ENCODE peak calls at places on chromosomes 5 and 9, in nine cellular contexts. N is breast epithelium, G is sigmoid colon, A is SK-N-SH, H is A673, T is HCT116, V is kidney epithelial cell, O is GM23338, B is lung. R is an unnamed sample.

GRCh38 chr5:149060325-149060724 is 2.5 kb downstream of the SH3TC2 start:
- DNase-seq in N (no peak), G (no peak), A (peak), H (peak), T (no peak), V (no peak), O (no peak), B (no peak), R (no peak)

GRCh38 chr9:5557606-5558587 is 47.6 kb downstream of the PDCD1LG2 start:
- DNase-seq in N (no peak), G (no peak), A (no peak), H (peak), T (no peak), V (no peak), O (no peak), B (peak), R (no peak)

GRCh38 chr5:158456756-158457155 is 597.8 kb upstream of the CLINT1 start:
- DNase-seq in N (no peak), G (no peak), A (peak), H (no peak), T (no peak), V (peak), O (no peak), B (no peak), R (no peak)

GRCh38 chr9:108552459-108553040 is 303.2 kb downstream of the ACTL7B start:
- DNase-seq in N (peak), G (no peak), A (no peak), H (no peak), T (peak), V (no peak), O (no peak), B (peak), R (no peak)

GRCh38 chr5:130111723-130112122 is 207.5 kb downstream of the CHSY3 start:
- DNase-seq in N (no peak), G (no peak), A (no peak), H (no peak), T (no peak), V (no peak), O (no peak), B (no peak), R (no peak)

GRCh38 chr5:126868961-126869451 is 92.1 kb downstream of the LMNB1 start:
- DNase-seq in N (no peak), G (no peak), A (peak), H (peak), T (no peak), V (no peak), O (peak), B (no peak), R (peak)

GRCh38 chr9:83620841-83621636 is 1.9 kb upstream of the IDNK start:
- DNase-seq in N (no peak), G (no peak), A (peak), H (peak), T (peak), V (peak), O (peak), B (no peak), R (peak)

GRCh38 chr9:2354216-2354615 is 267.4 kb upstream of the VLDLR start:
- DNase-seq in N (no peak), G (no peak), A (no peak), H (no peak), T (no peak), V (no peak), O (no peak), B (no peak), R (no peak)

GRCh38 chr9:96149881-96150280 is 152.1 kb downstream of the HSD17B3 start:
- DNase-seq in N (no peak), G (no peak), A (no peak), H (no peak), T (no peak), V (no peak), O (no peak), B (no peak), R (no peak)

GRCh38 chr5:126360467-126360866 is 62.7 kb upstream of the GRAMD2B start:
- DNase-seq in N (no peak), G (no peak), A (no peak), H (no peak), T (no peak), V (no peak), O (no peak), B (no peak), R (no peak)

GRCh38 chr9:4305586-4305985 is 5.7 kb upstream of the GLIS3 start:
- DNase-seq in N (no peak), G (no peak), A (no peak), H (no peak), T (no peak), V (no peak), O (no peak), B (no peak), R (no peak)

GRCh38 chr5:115381911-115382662 is 85.6 kb upstream of the CCDC112 start:
- DNase-seq in N (no peak), G (no peak), A (no peak), H (no peak), T (no peak), V (no peak), O (no peak), B (no peak), R (no peak)

DNA sequence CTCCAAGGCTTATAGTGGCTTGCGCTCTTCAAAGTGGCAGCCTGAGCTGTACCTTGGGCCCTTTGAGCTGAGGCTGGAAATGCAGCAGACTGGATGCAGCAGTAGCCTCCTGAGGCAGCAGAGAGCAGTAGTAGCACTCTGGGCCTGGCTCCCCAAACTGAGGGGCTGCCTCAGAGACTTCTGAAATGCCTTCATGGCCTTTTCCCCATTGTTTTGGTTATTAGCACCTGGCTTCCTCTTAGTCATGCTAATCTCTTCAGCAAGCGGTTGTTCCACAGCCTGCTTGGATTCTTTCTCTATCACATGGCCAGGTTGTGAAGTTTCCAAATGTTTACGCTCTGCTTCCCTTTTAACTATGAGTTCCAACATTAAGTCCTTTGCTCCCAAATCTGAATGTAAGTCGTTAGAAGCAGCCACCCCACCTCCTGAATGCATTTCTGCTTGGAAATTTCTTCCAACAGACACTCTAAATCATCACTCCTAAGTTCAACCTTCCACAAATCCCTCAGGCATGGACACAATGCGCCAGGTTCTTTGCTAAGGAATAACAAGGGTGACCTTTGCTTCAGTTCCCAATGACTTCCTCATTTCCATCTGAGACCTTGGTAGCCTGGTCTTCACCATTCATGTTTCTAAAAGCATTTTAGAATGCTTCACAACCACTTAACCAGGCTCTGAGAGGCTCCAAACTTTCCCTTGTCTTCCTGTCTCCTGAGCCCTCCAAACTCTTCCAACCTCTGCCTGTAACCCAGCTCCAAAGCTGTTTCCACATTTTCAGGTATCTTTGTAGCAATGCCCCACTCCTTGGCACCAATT is 145.8 kb downstream of the ZDHHC21 start:
- DNase-seq in N (no peak), G (no peak), A (no peak), H (no peak), T (no peak), V (no peak), O (peak), B (no peak), R (no peak)
- TF ChIP-seq CTCF in N (no peak), G (no peak), A (no peak), H (no peak), T (no peak), V (no peak), O (peak), B (no peak), R (no peak)

GRCh38 chr5:76419597-76419996 is 16.5 kb downstream of the IQGAP2 start:
- DNase-seq in N (no peak), G (no peak), A (no peak), H (no peak), T (no peak), V (no peak), O (no peak), B (no peak), R (no peak)

GRCh38 chr5:76414788-76415187 is 11.7 kb downstream of the IQGAP2 start:
- DNase-seq in N (no peak), G (no peak), A (no peak), H (no peak), T (no peak), V (no peak), O (no peak), B (no peak), R (no peak)

GRCh38 chr5:76413746-76414145 is 10.7 kb downstream of the IQGAP2 start:
- DNase-seq in N (no peak), G (no peak), A (no peak), H (no peak), T (no peak), V (no peak), O (no peak), B (no peak), R (no peak)

GRCh38 chr5:76412511-76412910 is 9.4 kb downstream of the IQGAP2 start:
- DNase-seq in N (no peak), G (no peak), A (no peak), H (no peak), T (no peak), V (no peak), O (no peak), B (no peak), R (no peak)

GRCh38 chr5:76415855-76416254 is 12.8 kb downstream of the IQGAP2 start:
- DNase-seq in N (no peak), G (no peak), A (no peak), H (no peak), T (no peak), V (no peak), O (no peak), B (no peak), R (no peak)
- TF ChIP-seq CTCF in N (no peak), G (no peak), A (no peak), H (no peak), T (no peak), V (no peak), O (no peak), B (no peak), R (no peak)

GRCh38 chr5:175567954-175568353 is 89.6 kb downstream of the SFXN1 start:
- DNase-seq in N (no peak), G (no peak), A (no peak), H (no peak), T (peak), V (no peak), O (no peak), B (no peak), R (no peak)
- TF ChIP-seq CTCF in N (no peak), G (no peak), A (no peak), H (peak), T (peak), V (no peak), O (peak), B (no peak), R (no peak)

DNA sequence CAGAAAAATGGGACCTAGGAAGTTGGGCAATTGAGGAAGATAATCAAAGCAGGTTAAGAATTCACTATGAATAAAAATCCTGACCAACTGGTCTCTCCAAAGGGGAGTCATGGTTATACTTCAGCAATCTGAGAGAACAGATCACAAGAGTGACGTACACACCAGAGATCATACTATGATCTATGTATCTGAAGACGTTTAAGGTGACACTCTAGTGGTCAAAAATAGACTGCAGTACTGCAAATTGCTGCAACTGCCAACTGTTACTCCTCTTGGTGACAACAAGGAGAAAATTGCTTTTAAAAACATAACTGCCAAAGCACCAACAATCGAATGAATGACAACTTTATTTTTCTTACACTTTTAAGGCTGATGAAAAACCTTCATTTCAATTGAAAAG is 4.9 kb downstream of the AK6 start:
- DNase-seq in N (no peak), G (no peak), A (peak), H (peak), T (peak), V (no peak), O (peak), B (no peak), R (no peak)
- TF ChIP-seq CTCF in N (no peak), G (no peak), A (peak), H (peak), T (peak), V (peak), O (no peak), B (no peak), R (peak)

GRCh38 chr5:170634236-170634990 is 130.6 kb downstream of the KCNIP1 start:
- DNase-seq in N (no peak), G (peak), A (no peak), H (no peak), T (no peak), V (no peak), O (peak), B (no peak), R (no peak)

GRCh38 chr5:170631471-170632195 is 127.8 kb downstream of the KCNIP1 start:
- DNase-seq in N (peak), G (peak), A (peak), H (no peak), T (peak), V (no peak), O (peak), B (no peak), R (peak)

GRCh38 chr5:170632266-170632984 is 128.6 kb downstream of the KCNIP1 start:
- DNase-seq in N (no peak), G (peak), A (no peak), H (no peak), T (no peak), V (no peak), O (peak), B (no peak), R (peak)

GRCh38 chr5:170633235-170634041 is 129.6 kb downstream of the KCNIP1 start:
- DNase-seq in N (peak), G (peak), A (peak), H (peak), T (peak), V (peak), O (peak), B (peak), R (no peak)

GRCh38 chr5:170632985-170633234 is 129.1 kb downstream of the KCNIP1 start:
- DNase-seq in N (peak), G (peak), A (peak), H (peak), T (no peak), V (no peak), O (peak), B (peak), R (peak)
- TF ChIP-seq CTCF in N (peak), G (peak), A (peak), H (peak), T (peak), V (peak), O (peak), B (peak), R (peak)

GRCh38 chr9:35253075-35253474 is 91.3 kb downstream of the UNC13B start:
- DNase-seq in N (no peak), G (no peak), A (no peak), H (no peak), T (no peak), V (no peak), O (no peak), B (no peak), R (no peak)

GRCh38 chr9:35262064-35262463 is 100.3 kb downstream of the UNC13B start:
- DNase-seq in N (no peak), G (no peak), A (no peak), H (no peak), T (no peak), V (no peak), O (no peak), B (no peak), R (no peak)

GRCh38 chr9:35257986-35258664 is 96.3 kb downstream of the UNC13B start:
- DNase-seq in N (no peak), G (no peak), A (no peak), H (no peak), T (no peak), V (no peak), O (no peak), B (no peak), R (no peak)

GRCh38 chr9:35254237-35254636 is 92.4 kb downstream of the UNC13B start:
- DNase-seq in N (no peak), G (no peak), A (no peak), H (peak), T (peak), V (no peak), O (peak), B (no peak), R (no peak)

GRCh38 chr9:35258665-35259474 is 97.1 kb downstream of the UNC13B start:
- DNase-seq in N (peak), G (peak), A (peak), H (peak), T (peak), V (peak), O (peak), B (peak), R (peak)
- TF ChIP-seq CTCF in N (no peak), G (peak), A (peak), H (peak), T (peak), V (peak), O (peak), B (peak), R (peak)

GRCh38 chr9:26169684-26170083 is 491.4 kb upstream of the TUSC1 start:
- DNase-seq in N (no peak), G (no peak), A (no peak), H (no peak), T (no peak), V (peak), O (no peak), B (no peak), R (no peak)
- TF ChIP-seq CTCF in N (no peak), G (no peak), A (no peak), H (no peak), T (no peak), V (no peak), O (no peak), B (no peak), R (no peak)

DNA sequence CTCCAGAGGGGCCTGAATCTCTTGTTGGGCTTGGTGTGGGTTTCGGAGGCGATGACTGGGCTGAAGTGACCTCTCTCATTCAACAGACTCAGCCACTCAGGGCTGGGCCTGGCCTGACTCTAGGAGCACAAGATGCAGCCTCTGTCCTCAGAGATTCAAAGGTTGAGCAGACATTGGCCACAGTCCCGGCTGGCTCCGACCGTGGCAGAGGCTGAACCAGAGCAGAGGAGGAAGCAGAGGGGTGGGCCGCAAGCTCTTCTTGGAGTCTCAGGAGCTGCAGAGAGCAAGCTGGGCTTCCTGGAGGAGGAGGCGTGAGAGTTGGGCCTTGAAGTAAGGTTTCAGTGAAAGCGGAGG is 37.7 kb downstream of the ALG2 start:
- DNase-seq in N (no peak), G (no peak), A (no peak), H (no peak), T (no peak), V (no peak), O (no peak), B (no peak), R (no peak)
- TF ChIP-seq CTCF in N (no peak), G (no peak), A (no peak), H (no peak), T (no peak), V (no peak), O (no peak), B (no peak), R (no peak)

GRCh38 chr5:35960328-35960727 is 21.9 kb upstream of the CAPSL start:
- DNase-seq in N (no peak), G (no peak), A (no peak), H (no peak), T (no peak), V (no peak), O (no peak), B (no peak), R (no peak)

GRCh38 chr5:35963381-35963843 is 25.0 kb upstream of the CAPSL start:
- DNase-seq in N (no peak), G (no peak), A (peak), H (peak), T (no peak), V (no peak), O (peak), B (no peak), R (no peak)
- TF ChIP-seq CTCF in N (no peak), G (no peak), A (peak), H (peak), T (peak), V (peak), O (peak), B (no peak), R (peak)